ENCODE peak calls at places on chromosomes 2 and 18, in nine cellular contexts. One of them, this sample, is unnamed.

GRCh38 chr2:16392647-16393482 is 272.8 kb downstream of the CYRIA start:
- DNase-seq in NB4: no peak
- DNase-seq in endothelial cell: no peak
- DNase-seq in CD4-positive, alpha-beta memory T cell: no peak
- DNase-seq in posterior vena cava: no peak
- DNase-seq in hippocampal formation: no peak
- DNase-seq in neural crest cell: no peak
- DNase-seq in nephron progenitor cell: no peak
- DNase-seq in bronchial epithelial cell: no peak
- DNase-seq in this sample: peak; percentile 91

GRCh38 chr2:12762976-12763375 is 46.2 kb downstream of the TRIB2 start:
- DNase-seq in NB4: no peak
- DNase-seq in endothelial cell: no peak
- DNase-seq in CD4-positive, alpha-beta memory T cell: no peak
- DNase-seq in posterior vena cava: no peak
- DNase-seq in hippocampal formation: peak; percentile 8
- DNase-seq in neural crest cell: no peak
- DNase-seq in nephron progenitor cell: no peak
- DNase-seq in bronchial epithelial cell: no peak
- DNase-seq in this sample: no peak

GRCh38 chr2:105575626-105576025 is 169.1 kb upstream of the NCK2 start:
- DNase-seq in NB4: no peak
- DNase-seq in endothelial cell: no peak
- DNase-seq in CD4-positive, alpha-beta memory T cell: no peak
- DNase-seq in posterior vena cava: no peak
- DNase-seq in hippocampal formation: no peak
- DNase-seq in neural crest cell: no peak
- DNase-seq in nephron progenitor cell: no peak
- DNase-seq in bronchial epithelial cell: no peak
- DNase-seq in this sample: no peak

GRCh38 chr2:159516241-159516758 is 100.0 kb downstream of the BAZ2B start:
- DNase-seq in NB4: peak; percentile 48
- DNase-seq in endothelial cell: no peak
- DNase-seq in CD4-positive, alpha-beta memory T cell: peak; percentile 68
- DNase-seq in posterior vena cava: no peak
- DNase-seq in hippocampal formation: peak; percentile 59
- DNase-seq in neural crest cell: no peak
- DNase-seq in nephron progenitor cell: no peak
- DNase-seq in bronchial epithelial cell: peak; percentile 93
- DNase-seq in this sample: no peak

GRCh38 chr2:16773080-16773713 is 107.6 kb upstream of the CYRIA start:
- DNase-seq in NB4: peak; percentile 69
- DNase-seq in endothelial cell: peak; percentile 59
- DNase-seq in CD4-positive, alpha-beta memory T cell: no peak
- DNase-seq in posterior vena cava: no peak
- DNase-seq in hippocampal formation: peak; percentile 79
- DNase-seq in neural crest cell: peak; percentile 54
- DNase-seq in nephron progenitor cell: peak; percentile 57
- DNase-seq in bronchial epithelial cell: peak; percentile 67
- DNase-seq in this sample: no peak

GRCh38 chr18:75133721-75134645 is 75.0 kb downstream of the PTGR3 start:
- DNase-seq in NB4: no peak
- DNase-seq in endothelial cell: no peak
- DNase-seq in CD4-positive, alpha-beta memory T cell: no peak
- DNase-seq in posterior vena cava: peak; percentile 74
- DNase-seq in hippocampal formation: no peak
- DNase-seq in neural crest cell: no peak
- DNase-seq in nephron progenitor cell: no peak
- DNase-seq in bronchial epithelial cell: no peak
- DNase-seq in this sample: no peak

GRCh38 chr2:7375901-7376300 is 458.7 kb downstream of the RNF144A start:
- DNase-seq in NB4: no peak
- DNase-seq in endothelial cell: no peak
- DNase-seq in CD4-positive, alpha-beta memory T cell: no peak
- DNase-seq in posterior vena cava: no peak
- DNase-seq in hippocampal formation: no peak
- DNase-seq in neural crest cell: no peak
- DNase-seq in nephron progenitor cell: no peak
- DNase-seq in bronchial epithelial cell: no peak
- DNase-seq in this sample: no peak

GRCh38 chr2:173866858-173867620 is 98.1 kb downstream of the SP3 start:
- DNase-seq in NB4: no peak
- DNase-seq in endothelial cell: no peak
- DNase-seq in CD4-positive, alpha-beta memory T cell: no peak
- DNase-seq in posterior vena cava: no peak
- DNase-seq in hippocampal formation: no peak
- DNase-seq in neural crest cell: no peak
- DNase-seq in nephron progenitor cell: no peak
- DNase-seq in bronchial epithelial cell: no peak
- DNase-seq in this sample: no peak

GRCh38 chr2:132937629-132938028 is 267.6 kb upstream of the LYPD1 start:
- DNase-seq in NB4: no peak
- DNase-seq in endothelial cell: no peak
- DNase-seq in CD4-positive, alpha-beta memory T cell: no peak
- DNase-seq in posterior vena cava: no peak
- DNase-seq in hippocampal formation: no peak
- DNase-seq in neural crest cell: no peak
- DNase-seq in nephron progenitor cell: no peak
- DNase-seq in bronchial epithelial cell: no peak
- DNase-seq in this sample: no peak

GRCh38 chr2:31896293-31896692 is 114.5 kb downstream of the MEMO1 start:
- DNase-seq in NB4: no peak
- DNase-seq in endothelial cell: no peak
- DNase-seq in CD4-positive, alpha-beta memory T cell: no peak
- DNase-seq in posterior vena cava: no peak
- DNase-seq in hippocampal formation: no peak
- DNase-seq in neural crest cell: no peak
- DNase-seq in nephron progenitor cell: no peak
- DNase-seq in bronchial epithelial cell: no peak
- DNase-seq in this sample: no peak

GRCh38 chr2:191202881-191203397 is 42.3 kb upstream of the MYO1B start:
- DNase-seq in NB4: no peak
- DNase-seq in endothelial cell: no peak
- DNase-seq in CD4-positive, alpha-beta memory T cell: no peak
- DNase-seq in posterior vena cava: no peak
- DNase-seq in hippocampal formation: peak; percentile 1
- DNase-seq in neural crest cell: no peak
- DNase-seq in nephron progenitor cell: no peak
- DNase-seq in bronchial epithelial cell: peak; percentile 72
- DNase-seq in this sample: no peak

GRCh38 chr18:26894006-26894405 is 28.5 kb upstream of the AQP4 start:
- DNase-seq in NB4: no peak
- DNase-seq in endothelial cell: no peak
- DNase-seq in CD4-positive, alpha-beta memory T cell: no peak
- DNase-seq in posterior vena cava: no peak
- DNase-seq in hippocampal formation: peak; percentile 56
- DNase-seq in neural crest cell: no peak
- DNase-seq in nephron progenitor cell: no peak
- DNase-seq in bronchial epithelial cell: no peak
- DNase-seq in this sample: no peak

GRCh38 chr2:175205523-175205922 is 24.0 kb upstream of the ATP5MC3 start:
- DNase-seq in NB4: no peak
- DNase-seq in endothelial cell: no peak
- DNase-seq in CD4-positive, alpha-beta memory T cell: no peak
- DNase-seq in posterior vena cava: no peak
- DNase-seq in hippocampal formation: no peak
- DNase-seq in neural crest cell: no peak
- DNase-seq in nephron progenitor cell: no peak
- DNase-seq in bronchial epithelial cell: peak; percentile 54
- DNase-seq in this sample: no peak

GRCh38 chr2:190607657-190608357 is 41.1 kb upstream of the NAB1 start:
- DNase-seq in NB4: no peak
- DNase-seq in endothelial cell: no peak
- DNase-seq in CD4-positive, alpha-beta memory T cell: no peak
- DNase-seq in posterior vena cava: no peak
- DNase-seq in hippocampal formation: no peak
- DNase-seq in neural crest cell: no peak
- DNase-seq in nephron progenitor cell: no peak
- DNase-seq in bronchial epithelial cell: peak; percentile 83
- DNase-seq in this sample: no peak

GRCh38 chr2:128528133-128528532 is 209.5 kb upstream of the HS6ST1 start:
- DNase-seq in NB4: no peak
- DNase-seq in endothelial cell: no peak
- DNase-seq in CD4-positive, alpha-beta memory T cell: no peak
- DNase-seq in posterior vena cava: no peak
- DNase-seq in hippocampal formation: no peak
- DNase-seq in neural crest cell: no peak
- DNase-seq in nephron progenitor cell: no peak
- DNase-seq in bronchial epithelial cell: no peak
- DNase-seq in this sample: no peak

GRCh38 chr2:163800889-163801498 is 65.2 kb upstream of the FIGN start:
- DNase-seq in NB4: no peak
- DNase-seq in endothelial cell: no peak
- DNase-seq in CD4-positive, alpha-beta memory T cell: no peak
- DNase-seq in posterior vena cava: no peak
- DNase-seq in hippocampal formation: no peak
- DNase-seq in neural crest cell: peak; percentile 2
- DNase-seq in nephron progenitor cell: peak; percentile 47
- DNase-seq in bronchial epithelial cell: no peak
- DNase-seq in this sample: no peak

GRCh38 chr2:107380912-107381311 is 445.8 kb upstream of the RGPD4 start:
- DNase-seq in NB4: peak; percentile 21
- DNase-seq in endothelial cell: no peak
- DNase-seq in CD4-positive, alpha-beta memory T cell: no peak
- DNase-seq in posterior vena cava: no peak
- DNase-seq in hippocampal formation: no peak
- DNase-seq in neural crest cell: no peak
- DNase-seq in nephron progenitor cell: no peak
- DNase-seq in bronchial epithelial cell: peak; percentile 20
- DNase-seq in this sample: no peak

GRCh38 chr18:68740966-68741365 is 26.1 kb upstream of the TMX3 start:
- DNase-seq in NB4: no peak
- DNase-seq in endothelial cell: no peak
- DNase-seq in CD4-positive, alpha-beta memory T cell: no peak
- DNase-seq in posterior vena cava: no peak
- DNase-seq in hippocampal formation: no peak
- DNase-seq in neural crest cell: no peak
- DNase-seq in nephron progenitor cell: no peak
- DNase-seq in bronchial epithelial cell: no peak
- DNase-seq in this sample: no peak

GRCh38 chr2:100527420-100528015 is 35.3 kb upstream of the PDCL3 start:
- DNase-seq in NB4: no peak
- DNase-seq in endothelial cell: no peak
- DNase-seq in CD4-positive, alpha-beta memory T cell: no peak
- DNase-seq in posterior vena cava: no peak
- DNase-seq in hippocampal formation: no peak
- DNase-seq in neural crest cell: no peak
- DNase-seq in nephron progenitor cell: no peak
- DNase-seq in bronchial epithelial cell: no peak
- DNase-seq in this sample: no peak

GRCh38 chr2:37211212-37211611 is 14.9 kb downstream of the CEBPZOS start:
- DNase-seq in NB4: no peak
- DNase-seq in endothelial cell: no peak
- DNase-seq in CD4-positive, alpha-beta memory T cell: no peak
- DNase-seq in posterior vena cava: no peak
- DNase-seq in hippocampal formation: no peak
- DNase-seq in neural crest cell: no peak
- DNase-seq in nephron progenitor cell: no peak
- DNase-seq in bronchial epithelial cell: no peak
- DNase-seq in this sample: no peak

GRCh38 chr2:188414869-188415753 is 123.4 kb downstream of the GULP1 start:
- DNase-seq in NB4: no peak
- DNase-seq in endothelial cell: no peak
- DNase-seq in CD4-positive, alpha-beta memory T cell: no peak
- DNase-seq in posterior vena cava: no peak
- DNase-seq in hippocampal formation: no peak
- DNase-seq in neural crest cell: no peak
- DNase-seq in nephron progenitor cell: no peak
- DNase-seq in bronchial epithelial cell: no peak
- DNase-seq in this sample: no peak

GRCh38 chr2:149561309-149561926 is 26.2 kb downstream of the MMADHC start:
- DNase-seq in NB4: peak; percentile 60
- DNase-seq in endothelial cell: peak; percentile 51
- DNase-seq in CD4-positive, alpha-beta memory T cell: peak; percentile 37
- DNase-seq in posterior vena cava: no peak
- DNase-seq in hippocampal formation: peak; percentile 42
- DNase-seq in neural crest cell: peak; percentile 51
- DNase-seq in nephron progenitor cell: peak; percentile 20
- DNase-seq in bronchial epithelial cell: peak; percentile 42
- DNase-seq in this sample: no peak

GRCh38 chr2:239519081-239519920 is 118.5 kb upstream of the HDAC4 start:
- DNase-seq in NB4: no peak
- DNase-seq in endothelial cell: no peak
- DNase-seq in CD4-positive, alpha-beta memory T cell: no peak
- DNase-seq in posterior vena cava: peak; percentile 75
- DNase-seq in hippocampal formation: no peak
- DNase-seq in neural crest cell: no peak
- DNase-seq in nephron progenitor cell: no peak
- DNase-seq in bronchial epithelial cell: no peak
- DNase-seq in this sample: no peak

GRCh38 chr2:226544581-226545210 is 254.9 kb downstream of the IRS1 start:
- DNase-seq in NB4: no peak
- DNase-seq in endothelial cell: no peak
- DNase-seq in CD4-positive, alpha-beta memory T cell: no peak
- DNase-seq in posterior vena cava: no peak
- DNase-seq in hippocampal formation: no peak
- DNase-seq in neural crest cell: no peak
- DNase-seq in nephron progenitor cell: no peak
- DNase-seq in bronchial epithelial cell: no peak
- DNase-seq in this sample: no peak

GRCh38 chr2:98708396-98709186 is 22.3 kb downstream of the MGAT4A start:
- DNase-seq in NB4: no peak
- DNase-seq in endothelial cell: no peak
- DNase-seq in CD4-positive, alpha-beta memory T cell: no peak
- DNase-seq in posterior vena cava: no peak
- DNase-seq in hippocampal formation: no peak
- DNase-seq in neural crest cell: no peak
- DNase-seq in nephron progenitor cell: no peak
- DNase-seq in bronchial epithelial cell: no peak
- DNase-seq in this sample: no peak

GRCh38 chr18:63298393-63299015 is 21.1 kb downstream of the BCL2 start:
- DNase-seq in NB4: no peak
- DNase-seq in endothelial cell: no peak
- DNase-seq in CD4-positive, alpha-beta memory T cell: no peak
- DNase-seq in posterior vena cava: no peak
- DNase-seq in hippocampal formation: no peak
- DNase-seq in neural crest cell: no peak
- DNase-seq in nephron progenitor cell: no peak
- DNase-seq in bronchial epithelial cell: no peak
- DNase-seq in this sample: no peak

GRCh38 chr2:134341476-134341875 is 87.6 kb downstream of the MGAT5 start:
- DNase-seq in NB4: no peak
- DNase-seq in endothelial cell: no peak
- DNase-seq in CD4-positive, alpha-beta memory T cell: no peak
- DNase-seq in posterior vena cava: no peak
- DNase-seq in hippocampal formation: no peak
- DNase-seq in neural crest cell: no peak
- DNase-seq in nephron progenitor cell: no peak
- DNase-seq in bronchial epithelial cell: no peak
- DNase-seq in this sample: no peak

This sample was measured in Caco-2.